ENCODE peak calls at places on chromosomes 3 and 15, in eight cellular contexts. One of them, this sample, is unnamed.

GRCh38 chr3:45060165-45060897 is 34.2 kb downstream of the CLEC3B start:
- DNase-seq in GM12878: no peak
- DNase-seq in IMR-90: no peak
- DNase-seq in SK-N-SH: no peak
- DNase-seq in HCT116: no peak
- DNase-seq in K562: no peak
- DNase-seq in HepG2: no peak
- DNase-seq in H1: no peak
- DNase-seq in this sample: no peak

GRCh38 chr3:48215019-48215418 is 8.3 kb upstream of the CAMP start:
- DNase-seq in GM12878: no peak
- DNase-seq in IMR-90: no peak
- DNase-seq in SK-N-SH: no peak
- DNase-seq in HCT116: no peak
- DNase-seq in K562: no peak
- DNase-seq in HepG2: no peak
- DNase-seq in H1: no peak
- DNase-seq in this sample: no peak

GRCh38 chr15:63135804-63136203 is 14.1 kb downstream of the LACTB start:
- DNase-seq in GM12878: no peak
- DNase-seq in IMR-90: peak
- DNase-seq in SK-N-SH: no peak
- DNase-seq in HCT116: no peak
- DNase-seq in K562: no peak
- DNase-seq in HepG2: no peak
- DNase-seq in H1: no peak
- DNase-seq in this sample: peak

GRCh38 chr3:190305406-190305805 is 16.8 kb downstream of the CLDN1 start:
- DNase-seq in GM12878: no peak
- DNase-seq in IMR-90: no peak
- DNase-seq in SK-N-SH: no peak
- DNase-seq in HCT116: no peak
- DNase-seq in K562: no peak
- DNase-seq in HepG2: no peak
- DNase-seq in H1: no peak
- DNase-seq in this sample: no peak

GRCh38 chr3:13292371-13292770 is 127.8 kb downstream of the NUP210 start:
- DNase-seq in GM12878: no peak
- DNase-seq in IMR-90: no peak
- DNase-seq in SK-N-SH: no peak
- DNase-seq in HCT116: no peak
- DNase-seq in K562: no peak
- DNase-seq in HepG2: no peak
- DNase-seq in H1: no peak
- DNase-seq in this sample: no peak

GRCh38 chr3:110620118-110620517 is 451.5 kb upstream of the NECTIN3 start:
- DNase-seq in GM12878: no peak
- DNase-seq in IMR-90: no peak
- DNase-seq in SK-N-SH: no peak
- DNase-seq in HCT116: no peak
- DNase-seq in K562: peak
- DNase-seq in HepG2: no peak
- DNase-seq in H1: no peak
- DNase-seq in this sample: no peak

GRCh38 chr3:29871087-29871486 is 590.2 kb downstream of the RBMS3 start:
- DNase-seq in GM12878: no peak
- DNase-seq in IMR-90: no peak
- DNase-seq in SK-N-SH: no peak
- DNase-seq in HCT116: no peak
- DNase-seq in K562: no peak
- DNase-seq in HepG2: no peak
- DNase-seq in H1: no peak
- DNase-seq in this sample: no peak

GRCh38 chr15:72237286-72238224 is 6.6 kb upstream of the PKM start:
- DNase-seq in GM12878: peak
- DNase-seq in IMR-90: peak
- DNase-seq in SK-N-SH: peak
- DNase-seq in HCT116: peak
- DNase-seq in K562: peak
- DNase-seq in HepG2: peak
- DNase-seq in H1: no peak
- DNase-seq in this sample: peak

GRCh38 chr3:20022954-20023644 is 11.0 kb upstream of the PP2D1 start:
- DNase-seq in GM12878: no peak
- DNase-seq in IMR-90: no peak
- DNase-seq in SK-N-SH: peak
- DNase-seq in HCT116: no peak
- DNase-seq in K562: peak
- DNase-seq in HepG2: no peak
- DNase-seq in H1: no peak
- DNase-seq in this sample: no peak

GRCh38 chr3:150022406-150023238 is 51.9 kb upstream of the PFN2 start:
- DNase-seq in GM12878: peak
- DNase-seq in IMR-90: peak
- DNase-seq in SK-N-SH: no peak
- DNase-seq in HCT116: no peak
- DNase-seq in K562: peak
- DNase-seq in HepG2: no peak
- DNase-seq in H1: no peak
- DNase-seq in this sample: no peak

GRCh38 chr3:141384157-141384556 is 15.9 kb downstream of the ZBTB38 start:
- DNase-seq in GM12878: no peak
- DNase-seq in IMR-90: peak
- DNase-seq in SK-N-SH: no peak
- DNase-seq in HCT116: no peak
- DNase-seq in K562: no peak
- DNase-seq in HepG2: no peak
- DNase-seq in H1: no peak
- DNase-seq in this sample: no peak

GRCh38 chr15:63833246-63833696 is 477 bp downstream of the HERC1 start:
- DNase-seq in GM12878: no peak
- DNase-seq in IMR-90: peak
- DNase-seq in SK-N-SH: peak
- DNase-seq in HCT116: no peak
- DNase-seq in K562: peak
- DNase-seq in HepG2: no peak
- DNase-seq in H1: peak
- DNase-seq in this sample: no peak

DNA sequence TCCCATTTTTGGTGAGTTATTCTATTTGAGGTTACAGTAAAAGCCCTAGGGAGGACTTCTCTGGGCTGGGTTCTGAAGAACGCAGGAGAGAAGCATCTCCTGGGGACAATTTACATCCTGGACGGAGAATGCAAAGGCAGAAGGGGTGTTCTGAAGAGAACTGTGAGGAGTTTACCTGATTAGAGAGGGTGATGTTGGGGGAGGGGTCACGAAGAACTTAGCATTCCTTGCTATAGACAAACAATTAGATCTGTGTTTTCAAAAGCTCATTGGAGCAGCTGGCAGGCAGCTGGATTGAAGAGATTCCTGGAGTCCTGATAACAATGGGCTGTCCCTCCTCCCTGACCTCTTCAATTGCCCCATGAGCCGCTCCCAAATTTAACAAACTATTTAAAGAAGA is 55.2 kb downstream of the ARHGAP31 start:
- DNase-seq in GM12878: no peak
- DNase-seq in IMR-90: no peak
- DNase-seq in SK-N-SH: no peak
- DNase-seq in HCT116: no peak
- DNase-seq in K562: no peak
- DNase-seq in HepG2: no peak
- DNase-seq in H1: peak
- DNase-seq in this sample: no peak
- H3K4me3 ChIP-seq in GM12878: no peak
- H3K4me3 ChIP-seq in IMR-90: no peak
- H3K4me3 ChIP-seq in SK-N-SH: no peak
- H3K4me3 ChIP-seq in HCT116: no peak
- H3K4me3 ChIP-seq in K562: no peak
- H3K4me3 ChIP-seq in HepG2: no peak
- H3K4me3 ChIP-seq in H1: peak
- H3K4me3 ChIP-seq in this sample: no peak

GRCh38 chr15:90021108-90021507 is 20.0 kb downstream of the ZNF710 start:
- DNase-seq in GM12878: no peak
- DNase-seq in IMR-90: no peak
- DNase-seq in SK-N-SH: no peak
- DNase-seq in HCT116: no peak
- DNase-seq in K562: no peak
- DNase-seq in HepG2: no peak
- DNase-seq in H1: no peak
- DNase-seq in this sample: no peak
- TF ChIP-seq RAD21 in GM12878: no peak
- TF ChIP-seq RAD21 in IMR-90: no peak
- TF ChIP-seq RAD21 in SK-N-SH: no peak
- TF ChIP-seq RAD21 in HCT116: no peak
- TF ChIP-seq RAD21 in K562: no peak
- TF ChIP-seq RAD21 in HepG2: no peak
- TF ChIP-seq RAD21 in H1: no peak
- TF ChIP-seq RAD21 in this sample: no peak

GRCh38 chr15:31268911-31269784 is 57.5 kb upstream of the KLF13 start:
- DNase-seq in GM12878: no peak
- DNase-seq in IMR-90: no peak
- DNase-seq in SK-N-SH: no peak
- DNase-seq in HCT116: no peak
- DNase-seq in K562: no peak
- DNase-seq in HepG2: no peak
- DNase-seq in H1: peak
- DNase-seq in this sample: no peak

GRCh38 chr15:31265871-31266711 is 60.5 kb upstream of the KLF13 start:
- DNase-seq in GM12878: peak
- DNase-seq in IMR-90: no peak
- DNase-seq in SK-N-SH: peak
- DNase-seq in HCT116: no peak
- DNase-seq in K562: no peak
- DNase-seq in HepG2: no peak
- DNase-seq in H1: peak
- DNase-seq in this sample: no peak

GRCh38 chr15:31268108-31268501 is 58.5 kb upstream of the KLF13 start:
- DNase-seq in GM12878: no peak
- DNase-seq in IMR-90: no peak
- DNase-seq in SK-N-SH: no peak
- DNase-seq in HCT116: no peak
- DNase-seq in K562: no peak
- DNase-seq in HepG2: no peak
- DNase-seq in H1: no peak
- DNase-seq in this sample: no peak

GRCh38 chr15:31266712-31267111 is 59.9 kb upstream of the KLF13 start:
- DNase-seq in GM12878: no peak
- DNase-seq in IMR-90: no peak
- DNase-seq in SK-N-SH: no peak
- DNase-seq in HCT116: no peak
- DNase-seq in K562: no peak
- DNase-seq in HepG2: no peak
- DNase-seq in H1: peak
- DNase-seq in this sample: no peak

GRCh38 chr15:31267161-31268107 is 59.2 kb upstream of the KLF13 start:
- DNase-seq in GM12878: no peak
- DNase-seq in IMR-90: no peak
- DNase-seq in SK-N-SH: no peak
- DNase-seq in HCT116: no peak
- DNase-seq in K562: no peak
- DNase-seq in HepG2: no peak
- DNase-seq in H1: peak
- DNase-seq in this sample: no peak
- H3K4me3 ChIP-seq in GM12878: no peak
- H3K4me3 ChIP-seq in IMR-90: no peak
- H3K4me3 ChIP-seq in SK-N-SH: no peak
- H3K4me3 ChIP-seq in HCT116: no peak
- H3K4me3 ChIP-seq in K562: no peak
- H3K4me3 ChIP-seq in HepG2: no peak
- H3K4me3 ChIP-seq in H1: no peak
- H3K4me3 ChIP-seq in this sample: no peak

GRCh38 chr15:80958818-80959495 is 30.7 kb downstream of the MESD start:
- DNase-seq in GM12878: no peak
- DNase-seq in IMR-90: no peak
- DNase-seq in SK-N-SH: no peak
- DNase-seq in HCT116: no peak
- DNase-seq in K562: no peak
- DNase-seq in HepG2: no peak
- DNase-seq in H1: no peak
- DNase-seq in this sample: no peak
- TF ChIP-seq RAD21 in GM12878: no peak
- TF ChIP-seq RAD21 in IMR-90: no peak
- TF ChIP-seq RAD21 in SK-N-SH: no peak
- TF ChIP-seq RAD21 in HCT116: no peak
- TF ChIP-seq RAD21 in K562: no peak
- TF ChIP-seq RAD21 in HepG2: no peak
- TF ChIP-seq RAD21 in H1: no peak
- TF ChIP-seq RAD21 in this sample: no peak

GRCh38 chr3:62950227-62950626 is 75.0 kb upstream of the CADPS start:
- DNase-seq in GM12878: no peak
- DNase-seq in IMR-90: no peak
- DNase-seq in SK-N-SH: no peak
- DNase-seq in HCT116: no peak
- DNase-seq in K562: no peak
- DNase-seq in HepG2: no peak
- DNase-seq in H1: no peak
- DNase-seq in this sample: no peak

GRCh38 chr3:62956411-62956810 is 81.2 kb upstream of the CADPS start:
- DNase-seq in GM12878: no peak
- DNase-seq in IMR-90: no peak
- DNase-seq in SK-N-SH: no peak
- DNase-seq in HCT116: no peak
- DNase-seq in K562: no peak
- DNase-seq in HepG2: no peak
- DNase-seq in H1: no peak
- DNase-seq in this sample: no peak

GRCh38 chr3:62951037-62951613 is 75.9 kb upstream of the CADPS start:
- DNase-seq in GM12878: no peak
- DNase-seq in IMR-90: no peak
- DNase-seq in SK-N-SH: no peak
- DNase-seq in HCT116: no peak
- DNase-seq in K562: no peak
- DNase-seq in HepG2: no peak
- DNase-seq in H1: peak
- DNase-seq in this sample: no peak

GRCh38 chr3:62954579-62954978 is 79.4 kb upstream of the CADPS start:
- DNase-seq in GM12878: peak
- DNase-seq in IMR-90: no peak
- DNase-seq in SK-N-SH: no peak
- DNase-seq in HCT116: no peak
- DNase-seq in K562: no peak
- DNase-seq in HepG2: no peak
- DNase-seq in H1: no peak
- DNase-seq in this sample: no peak

DNA sequence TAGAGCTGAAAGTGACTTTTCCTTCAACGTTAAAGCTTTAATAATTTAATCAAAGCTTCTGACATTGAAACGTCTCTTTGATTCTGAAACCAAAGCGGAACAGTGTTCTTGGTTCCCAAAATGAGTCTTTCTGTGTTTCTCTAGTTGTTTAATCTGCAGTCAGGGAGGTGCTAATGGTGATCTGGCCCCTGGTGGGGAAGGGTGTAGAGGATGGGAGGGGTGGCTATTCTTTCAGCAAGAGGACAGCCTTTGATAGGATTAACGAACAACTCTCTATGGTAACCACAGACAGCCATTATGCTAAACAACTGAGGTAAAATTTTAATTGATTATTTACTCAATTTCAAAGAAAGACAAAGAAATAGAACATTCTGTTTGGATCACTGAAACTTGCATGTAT is 79.9 kb upstream of the CADPS start:
- DNase-seq in GM12878: no peak
- DNase-seq in IMR-90: no peak
- DNase-seq in SK-N-SH: no peak
- DNase-seq in HCT116: no peak
- DNase-seq in K562: no peak
- DNase-seq in HepG2: no peak
- DNase-seq in H1: no peak
- DNase-seq in this sample: no peak
- H3K4me3 ChIP-seq in GM12878: no peak
- H3K4me3 ChIP-seq in IMR-90: no peak
- H3K4me3 ChIP-seq in SK-N-SH: no peak
- H3K4me3 ChIP-seq in HCT116: no peak
- H3K4me3 ChIP-seq in K562: no peak
- H3K4me3 ChIP-seq in HepG2: no peak
- H3K4me3 ChIP-seq in H1: no peak
- H3K4me3 ChIP-seq in this sample: no peak